ENCODE peak calls at places on chromosomes 5 and 9, in eight cellular contexts. W, I, V, M, L, B, G and D are unnamed samples.

GRCh38 chr9:129773262-129774048 is 20.6 kb upstream of the PTGES start:
- DNase-seq in W (no peak), I (peak), V (peak), M (peak), L (no peak), B (peak), G (no peak), D (peak)

GRCh38 chr9:95143591-95144561 is 173.6 kb downstream of the FANCC start:
- DNase-seq in W (no peak), I (peak), V (peak), M (peak), L (no peak), B (no peak), G (no peak), D (peak)

GRCh38 chr9:130908129-130908877 is 11.7 kb upstream of the QRFP start:
- DNase-seq in W (no peak), I (no peak), V (no peak), M (no peak), L (peak), B (no peak), G (no peak), D (no peak)

GRCh38 chr5:9297171-9297570 is 248.7 kb downstream of the SEMA5A start:
- DNase-seq in W (no peak), I (no peak), V (no peak), M (no peak), L (no peak), B (no peak), G (no peak), D (no peak)

GRCh38 chr9:131960805-131961495 is 118.7 kb downstream of the MED27 start:
- DNase-seq in W (no peak), I (no peak), V (no peak), M (no peak), L (no peak), B (no peak), G (no peak), D (no peak)

GRCh38 chr5:53095931-53096525 is 13.5 kb downstream of the MOCS2 start:
- DNase-seq in W (peak), I (peak), V (no peak), M (peak), L (peak), B (peak), G (peak), D (no peak)

GRCh38 chr9:96493757-96494156 is 43.8 kb downstream of the HABP4 start:
- DNase-seq in W (no peak), I (no peak), V (no peak), M (no peak), L (no peak), B (no peak), G (no peak), D (no peak)

GRCh38 chr5:61897251-61897650 is 408.8 kb upstream of the KIF2A start:
- DNase-seq in W (no peak), I (no peak), V (no peak), M (no peak), L (no peak), B (no peak), G (no peak), D (no peak)

GRCh38 chr5:136007271-136007670 is 21.5 kb upstream of the TGFBI start:
- DNase-seq in W (no peak), I (no peak), V (no peak), M (no peak), L (no peak), B (no peak), G (no peak), D (no peak)

GRCh38 chr5:5421149-5421960 is 1.1 kb upstream of the ICE1 start:
- DNase-seq in W (no peak), I (peak), V (no peak), M (peak), L (no peak), B (peak), G (peak), D (no peak)

GRCh38 chr5:73160239-73160671 is 12.7 kb upstream of the TMEM174 start:
- DNase-seq in W (no peak), I (no peak), V (no peak), M (no peak), L (no peak), B (no peak), G (no peak), D (no peak)

GRCh38 chr9:109477269-109478203 is 20.6 kb downstream of the PTPN3 start:
- DNase-seq in W (no peak), I (no peak), V (peak), M (peak), L (no peak), B (peak), G (no peak), D (peak)

GRCh38 chr5:159826351-159827222 is 89.7 kb upstream of the ADRA1B start:
- DNase-seq in W (no peak), I (peak), V (no peak), M (no peak), L (no peak), B (peak), G (no peak), D (peak)

GRCh38 chr5:10310073-10310779 is 2.5 kb upstream of the CMBL start:
- DNase-seq in W (no peak), I (peak), V (no peak), M (peak), L (no peak), B (peak), G (no peak), D (peak)

GRCh38 chr5:154802050-154802449 is 46.9 kb downstream of the LARP1 start:
- DNase-seq in W (no peak), I (no peak), V (no peak), M (no peak), L (no peak), B (no peak), G (no peak), D (no peak)

GRCh38 chr9:133374612-133375115 is 1.2 kb downstream of the SURF4 start:
- DNase-seq in W (no peak), I (peak), V (no peak), M (no peak), L (no peak), B (no peak), G (no peak), D (no peak)

GRCh38 chr5:140322751-140323731 is 20.1 kb upstream of the PFDN1 start:
- DNase-seq in W (no peak), I (peak), V (no peak), M (peak), L (no peak), B (peak), G (no peak), D (no peak)

GRCh38 chr5:128627939-128628338 is 89.9 kb upstream of the FBN2 start:
- DNase-seq in W (no peak), I (no peak), V (no peak), M (no peak), L (no peak), B (no peak), G (no peak), D (no peak)

GRCh38 chr5:163586431-163587033 is 81.1 kb downstream of the MAT2B start:
- DNase-seq in W (no peak), I (no peak), V (no peak), M (no peak), L (no peak), B (no peak), G (no peak), D (no peak)

GRCh38 chr9:68648971-68649370 is 56.1 kb upstream of the PIP5K1B start:
- DNase-seq in W (no peak), I (no peak), V (no peak), M (no peak), L (no peak), B (no peak), G (no peak), D (no peak)

GRCh38 chr5:78597068-78597857 is 51.3 kb downstream of the LHFPL2 start:
- DNase-seq in W (no peak), I (peak), V (no peak), M (no peak), L (no peak), B (no peak), G (no peak), D (no peak)

GRCh38 chr5:111961867-111962266 is 204.9 kb upstream of the NREP start:
- DNase-seq in W (no peak), I (no peak), V (no peak), M (no peak), L (no peak), B (no peak), G (no peak), D (no peak)

GRCh38 chr5:159682623-159683022 is 233.7 kb upstream of the ADRA1B start:
- DNase-seq in W (no peak), I (no peak), V (no peak), M (no peak), L (no peak), B (no peak), G (peak), D (no peak)

GRCh38 chr9:70484232-70485130 is 70.0 kb upstream of the KLF9 start:
- DNase-seq in W (no peak), I (peak), V (no peak), M (peak), L (peak), B (peak), G (peak), D (no peak)

GRCh38 chr9:112618385-112619001 is 99.4 kb downstream of the INIP start:
- DNase-seq in W (no peak), I (no peak), V (peak), M (no peak), L (no peak), B (no peak), G (no peak), D (no peak)

GRCh38 chr5:97629281-97629680 is 446.2 kb upstream of the RIOK2 start:
- DNase-seq in W (no peak), I (peak), V (no peak), M (peak), L (no peak), B (no peak), G (no peak), D (peak)

GRCh38 chr5:176768174-176768970 is 42.0 kb upstream of the UNC5A start:
- DNase-seq in W (no peak), I (no peak), V (no peak), M (no peak), L (no peak), B (no peak), G (no peak), D (no peak)

GRCh38 chr9:127942152-127943010 is 4.7 kb upstream of the DPM2 start:
- DNase-seq in W (no peak), I (peak), V (peak), M (peak), L (peak), B (peak), G (peak), D (peak)

GRCh38 chr5:68249520-68249919 is 34.0 kb downstream of the PIK3R1 start:
- DNase-seq in W (no peak), I (no peak), V (no peak), M (no peak), L (no peak), B (no peak), G (no peak), D (no peak)
- H3K27ac ChIP-seq in W (no peak), I (no peak), V (peak), M (no peak), L (no peak), B (no peak), G (no peak), D (peak)

DNA sequence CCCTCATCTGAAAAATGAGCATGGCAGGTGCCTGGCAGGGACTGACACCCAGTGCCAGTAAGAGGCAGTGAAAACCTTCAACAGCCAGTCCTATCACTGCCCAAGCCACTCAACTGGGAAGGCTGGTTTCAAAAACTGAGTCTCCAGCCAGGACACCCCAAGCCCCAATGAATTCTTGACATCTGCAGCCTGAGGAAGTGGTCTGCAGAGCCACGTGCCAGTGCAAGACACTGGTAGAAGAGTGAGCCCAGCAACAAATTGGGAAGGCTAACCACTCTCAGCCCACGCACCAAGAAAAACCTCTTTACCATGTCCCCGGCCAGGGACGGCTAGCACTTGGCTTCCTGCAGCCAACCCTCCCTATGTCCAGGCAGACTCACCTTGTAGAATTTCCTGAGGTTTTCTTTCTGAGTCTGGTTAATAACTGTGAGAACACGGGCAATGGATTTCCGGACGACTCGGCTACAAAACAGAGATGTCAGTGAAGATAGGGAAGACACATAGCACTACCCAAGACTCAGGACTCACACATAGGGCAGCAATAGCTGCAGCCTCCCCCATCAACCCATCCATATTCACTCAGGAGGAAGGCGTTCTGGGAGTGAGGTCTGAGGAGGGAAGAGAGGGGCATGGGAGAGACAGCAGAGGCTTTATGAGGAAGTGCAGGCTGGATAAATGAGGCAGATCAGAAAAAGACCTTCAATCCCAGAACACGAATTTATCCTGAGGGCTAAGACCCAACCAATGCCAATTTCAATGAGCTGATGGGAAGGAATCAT is 1.8 kb downstream of the RPL35 start:
- DNase-seq in W (no peak), I (no peak), V (no peak), M (no peak), L (no peak), B (no peak), G (no peak), D (no peak)
- H3K27ac ChIP-seq in W (peak), I (no peak), V (no peak), M (peak), L (peak), B (peak), G (peak), D (peak)

GRCh38 chr9:88197781-88198345 is 59.6 kb upstream of the SPATA31C2 start:
- DNase-seq in W (no peak), I (peak), V (no peak), M (no peak), L (peak), B (peak), G (no peak), D (no peak)

GRCh38 chr9:88193766-88194165 is 55.5 kb upstream of the SPATA31C2 start:
- DNase-seq in W (no peak), I (no peak), V (no peak), M (no peak), L (no peak), B (no peak), G (no peak), D (no peak)

GRCh38 chr9:88198346-88198807 is 60.1 kb upstream of the SPATA31C2 start:
- DNase-seq in W (no peak), I (peak), V (no peak), M (no peak), L (no peak), B (no peak), G (no peak), D (no peak)

GRCh38 chr9:88196456-88196855 is 58.2 kb upstream of the SPATA31C2 start:
- DNase-seq in W (no peak), I (no peak), V (no peak), M (peak), L (no peak), B (peak), G (no peak), D (no peak)

DNA sequence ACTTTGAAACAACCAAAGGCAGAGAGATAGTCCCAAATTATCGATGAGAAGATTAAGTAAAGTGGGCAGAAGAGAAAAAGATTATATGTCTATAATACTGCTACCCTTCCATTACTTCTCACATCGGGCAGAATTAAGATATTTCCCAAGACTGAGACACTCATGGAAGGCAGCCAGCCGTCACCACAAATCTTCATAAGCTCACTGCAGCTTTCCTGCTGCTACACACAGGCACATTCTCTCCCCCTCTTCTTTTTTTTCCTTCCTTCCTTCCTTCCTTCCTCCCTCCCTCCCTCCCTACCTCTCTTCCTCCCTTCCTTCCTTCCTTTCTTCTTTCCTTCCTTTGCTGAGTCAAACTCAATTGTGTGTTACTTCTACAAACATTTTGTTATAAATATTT is 58.7 kb upstream of the SPATA31C2 start:
- DNase-seq in W (no peak), I (peak), V (no peak), M (no peak), L (no peak), B (peak), G (peak), D (no peak)
- H3K27ac ChIP-seq in W (no peak), I (peak), V (no peak), M (peak), L (peak), B (peak), G (no peak), D (no peak)

DNA sequence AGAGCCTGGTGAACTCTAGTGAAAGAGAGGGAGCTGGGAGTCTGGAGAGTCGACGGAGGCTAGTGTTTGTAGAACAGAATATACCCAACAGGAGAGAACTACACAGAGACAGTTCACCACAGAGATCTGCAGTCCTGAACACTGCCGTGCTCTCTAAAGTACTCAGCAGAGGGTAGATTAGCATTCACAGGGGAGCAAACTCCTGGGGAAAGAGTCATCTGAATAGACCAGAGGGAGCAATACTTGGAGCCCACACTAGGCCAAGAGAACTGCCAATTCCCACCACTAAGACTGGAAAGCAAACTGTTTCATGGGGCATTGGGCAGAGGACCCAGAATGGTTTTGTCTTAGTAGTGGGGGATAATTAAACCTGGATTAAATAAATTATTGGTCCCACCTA is 235.6 kb downstream of the EDIL3 start:
- DNase-seq in W (no peak), I (no peak), V (no peak), M (no peak), L (no peak), B (no peak), G (no peak), D (no peak)
- H3K27ac ChIP-seq in W (no peak), I (no peak), V (no peak), M (no peak), L (no peak), B (no peak), G (no peak), D (no peak)

GRCh38 chr9:37976714-37977477 is 73.0 kb upstream of the SLC25A51 start:
- DNase-seq in W (no peak), I (peak), V (no peak), M (peak), L (no peak), B (no peak), G (no peak), D (no peak)
- H3K27ac ChIP-seq in W (no peak), I (peak), V (no peak), M (peak), L (peak), B (no peak), G (no peak), D (no peak)

GRCh38 chr5:172850454-172850797 is 16.4 kb downstream of the ERGIC1 start:
- DNase-seq in W (no peak), I (no peak), V (no peak), M (no peak), L (no peak), B (no peak), G (no peak), D (no peak)

GRCh38 chr5:172848419-172848818 is 14.4 kb downstream of the ERGIC1 start:
- DNase-seq in W (no peak), I (no peak), V (no peak), M (no peak), L (no peak), B (no peak), G (no peak), D (no peak)

GRCh38 chr5:172852490-172853354 is 18.7 kb downstream of the ERGIC1 start:
- DNase-seq in W (no peak), I (peak), V (no peak), M (no peak), L (no peak), B (no peak), G (no peak), D (peak)

GRCh38 chr5:172846677-172847076 is 12.6 kb downstream of the ERGIC1 start:
- DNase-seq in W (no peak), I (no peak), V (no peak), M (no peak), L (no peak), B (no peak), G (no peak), D (no peak)

GRCh38 chr5:172849636-172850453 is 15.8 kb downstream of the ERGIC1 start:
- DNase-seq in W (no peak), I (no peak), V (no peak), M (no peak), L (no peak), B (no peak), G (no peak), D (peak)
- H3K27ac ChIP-seq in W (no peak), I (no peak), V (peak), M (peak), L (no peak), B (no peak), G (no peak), D (no peak)

GRCh38 chr5:142698447-142698846 is 12.6 kb upstream of the FGF1 start:
- DNase-seq in W (no peak), I (no peak), V (no peak), M (no peak), L (no peak), B (no peak), G (no peak), D (no peak)
- H3K27ac ChIP-seq in W (no peak), I (no peak), V (peak), M (no peak), L (no peak), B (no peak), G (no peak), D (peak)

DNA sequence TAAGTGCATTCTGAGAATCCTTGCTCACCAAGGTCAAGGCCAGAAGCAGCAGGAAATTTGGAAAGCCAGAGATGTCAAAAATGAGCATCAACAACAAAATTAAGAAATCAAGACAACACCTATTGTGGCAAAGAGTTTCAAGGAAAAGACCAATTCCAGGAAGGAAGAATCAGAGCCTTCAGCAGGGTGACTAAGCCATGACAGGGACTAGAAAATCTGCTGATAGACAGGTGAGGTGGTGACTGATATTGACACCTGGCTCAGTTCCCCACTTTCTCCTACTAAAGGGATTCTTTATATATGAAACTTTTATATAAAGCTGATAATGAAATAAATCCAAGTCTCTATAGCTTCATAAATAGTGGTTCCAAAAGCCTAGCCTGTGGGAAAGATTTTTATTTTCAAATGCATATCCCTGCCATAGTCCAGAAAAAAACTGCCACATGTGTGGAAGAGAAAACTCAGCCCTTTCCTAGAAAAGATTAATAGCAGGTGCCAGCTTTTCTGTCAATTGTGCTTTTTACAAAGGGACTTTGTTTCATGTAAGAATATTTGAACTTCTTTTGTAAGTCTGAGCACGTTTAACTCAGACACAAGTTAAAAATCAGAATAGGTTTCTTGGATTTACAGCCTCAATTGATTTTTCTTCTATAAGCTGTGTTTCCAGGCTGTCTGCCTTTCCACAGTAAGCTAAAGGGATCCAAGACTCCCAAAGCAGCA is 81.1 kb upstream of the GRAMD2B start:
- DNase-seq in W (no peak), I (no peak), V (no peak), M (no peak), L (no peak), B (no peak), G (no peak), D (no peak)
- H3K27ac ChIP-seq in W (no peak), I (no peak), V (no peak), M (no peak), L (no peak), B (no peak), G (no peak), D (no peak)